ENCODE peak calls at places on chromosome 20, in five cellular contexts. Z is gastrocnemius medialis, J is lower lobe of right lung, K is Panc1, X is endothelial cell of umbilical vein. O is an unnamed sample.

GRCh38 chr20:32205502-32206382 is 1.8 kb downstream of the PLAGL2 start:
- DNase-seq in K (no peak), J (no peak), X (no peak), Z (no peak), O (no peak)

GRCh38 chr20:13105864-13106457 is 97.2 kb downstream of the SPTLC3 start:
- DNase-seq in Z (no peak), J (no peak), K (no peak), X (peak; percentile 34), O (peak; percentile 30)

GRCh38 chr20:36644032-36644712 is 1.8 kb downstream of the SLA2 start:
- DNase-seq in K (no peak), Z (no peak), J (no peak), X (no peak), O (peak; percentile 58)

GRCh38 chr20:23629542-23630391 is 8.0 kb downstream of the CST3 start:
- DNase-seq in K (no peak), X (peak; percentile 30), J (no peak), Z (peak; percentile 53), O (no peak)

GRCh38 chr20:58994390-58995159 is 12.5 kb downstream of the CTSZ start:
- DNase-seq in X (no peak), Z (peak; percentile 9), K (no peak), J (no peak), O (no peak)

GRCh38 chr20:2122921-2123320 is 21.3 kb downstream of the STK35 start:
- DNase-seq in X (no peak), K (no peak), Z (no peak), J (no peak), O (no peak)

GRCh38 chr20:30513050-30513628 is 744.3 kb upstream of the DEFB115 start:
- DNase-seq in Z (no peak), K (no peak), X (no peak), J (no peak), O (no peak)

GRCh38 chr20:25274891-25275812 is 27.3 kb downstream of the PYGB start:
- DNase-seq in Z (peak; percentile 48), X (no peak), K (no peak), J (peak; percentile 34), O (no peak)

GRCh38 chr20:11195899-11196558 is 522.2 kb upstream of the JAG1 start:
- DNase-seq in X (peak; percentile 57), Z (no peak), K (no peak), J (no peak), O (no peak)

GRCh38 chr20:58574014-58574413 is 58.8 kb upstream of the APCDD1L start:
- DNase-seq in J (no peak), K (no peak), Z (no peak), X (no peak), O (no peak)

GRCh38 chr20:4102381-4102780 is 87.0 kb upstream of the RNF24 start:
- DNase-seq in Z (no peak), K (no peak), J (no peak), X (no peak), O (no peak)

GRCh38 chr20:48329676-48330644 is 497.8 kb downstream of the PREX1 start:
- DNase-seq in J (no peak), K (no peak), Z (no peak), X (peak; percentile 38), O (no peak)

GRCh38 chr20:57605045-57605444 is 15.2 kb downstream of the ZBP1 start:
- DNase-seq in X (no peak), Z (no peak), J (peak; percentile 23), K (no peak), O (no peak)

GRCh38 chr20:5621305-5621704 is 128.9 kb upstream of the SHLD1 start:
- DNase-seq in Z (no peak), J (no peak), X (peak; percentile 64), K (no peak), O (no peak)

GRCh38 chr20:55375920-55376319 is 629.4 kb downstream of the CBLN4 start:
- DNase-seq in K (no peak), J (no peak), Z (no peak), X (no peak), O (no peak)

GRCh38 chr20:41357424-41358163 is 9.0 kb downstream of the EMILIN3 start:
- DNase-seq in K (no peak), J (no peak), X (no peak), Z (no peak), O (no peak)

DNA sequence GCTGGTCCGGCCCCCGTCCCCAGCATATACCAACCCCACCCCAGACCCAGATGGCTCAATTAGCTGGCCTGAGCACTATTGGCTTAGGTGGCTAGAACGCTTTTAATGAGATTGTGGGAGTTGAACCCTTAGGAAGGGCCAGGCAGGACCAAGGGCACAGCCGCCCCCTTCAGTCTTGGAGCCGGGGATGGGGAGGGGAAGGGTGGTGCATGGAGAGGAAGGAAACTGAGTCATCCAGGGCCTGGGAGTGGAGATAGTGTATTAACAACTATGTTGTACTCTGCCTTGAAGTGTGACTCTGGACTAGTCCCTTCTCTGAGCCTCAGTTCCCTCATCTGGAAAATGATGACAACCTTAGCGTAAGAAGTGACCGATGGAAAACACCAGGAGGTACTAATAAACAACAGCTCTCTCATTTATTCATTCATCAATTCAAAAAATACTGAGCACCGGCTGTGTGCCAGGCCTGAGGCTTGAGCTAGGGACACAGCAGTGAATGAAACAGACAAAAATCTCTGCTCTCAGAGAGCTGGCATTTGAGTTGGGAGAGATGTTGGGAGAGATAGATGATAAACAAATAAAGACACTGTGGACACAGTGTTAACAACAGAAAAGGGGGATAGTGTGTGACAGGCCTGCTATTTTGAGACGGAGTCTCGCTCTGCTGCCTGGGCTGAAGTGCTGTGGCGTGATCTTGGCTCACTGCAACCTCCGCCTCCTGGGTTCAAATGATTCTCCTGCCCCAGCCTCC is 11.5 kb downstream of the PEDS1 start:
- DNase-seq in Z (no peak), X (peak; percentile 90), J (no peak), K (no peak), O (no peak)
- H3K4me1 ChIP-seq in Z (peaks cover 28% of the 10 kb centered on the region), X (peaks cover 64% of the 10 kb centered on the region), J (peaks cover 81% of the 10 kb centered on the region), K (peaks cover 87% of the 10 kb centered on the region), O (peaks cover 17% of the 10 kb centered on the region)

GRCh38 chr20:50186151-50186885 is 4.3 kb upstream of the CEBPB start:
- DNase-seq in J (peak; percentile 93), X (peak; percentile 72), Z (peak; percentile 92), K (peak; percentile 81), O (peak; percentile 78)
- H3K27ac ChIP-seq in J (no peak overlapping the region), X (no peak overlapping the region), Z (peak overlapping the region; percentile 100), K (no peak overlapping the region), O (no peak overlapping the region)

GRCh38 chr20:436476-436875 is 25.9 kb downstream of the TBC1D20 start:
- DNase-seq in Z (no peak), X (no peak), K (no peak), J (no peak), O (no peak)
- H3K36me3 ChIP-seq in Z (peaks cover 58% of the 10 kb centered on the region), X (peaks cover 4% of the 10 kb centered on the region), K (peaks cover 12% of the 10 kb centered on the region), J (peaks cover 93% of the 10 kb centered on the region), O (peaks cover 36% of the 10 kb centered on the region)

GRCh38 chr20:8994045-8994444 is 74.8 kb upstream of the PLCB4 start:
- DNase-seq in K (no peak), X (no peak), J (no peak), Z (no peak), O (no peak)
- H3K4me1 ChIP-seq in K (no peaks in the 10 kb centered on the region), X (no peaks in the 10 kb centered on the region), J (no peaks in the 10 kb centered on the region), Z (no peaks in the 10 kb centered on the region), O (no peaks in the 10 kb centered on the region)

O was measured in CD4-positive, CD25-positive, alpha-beta regulatory T cell.